ENCODE peak calls at places on chromosomes 5 and 9, in four cellular contexts. S is GM12878, G is K562, C is H1. F is an unnamed sample.

GRCh38 chr9:124101593-124101992 is 90.0 kb downstream of the LHX2 start:
- DNase-seq in C (no peak), S (no peak), G (no peak), F (no peak)

GRCh38 chr5:102540251-102540812 is 41.5 kb upstream of the SLCO6A1 start:
- DNase-seq in C (no peak), G (no peak), S (no peak), F (no peak)

GRCh38 chr5:83572271-83572670 is 100.7 kb downstream of the VCAN start:
- DNase-seq in C (no peak), G (no peak), S (no peak), F (no peak)

GRCh38 chr5:137594717-137595116 is 95.6 kb upstream of the SPOCK1 start:
- DNase-seq in G (no peak), S (no peak), C (no peak), F (no peak)

GRCh38 chr5:142053434-142054253 is 40.8 kb upstream of the GNPDA1 start:
- DNase-seq in C (no peak), S (no peak), G (peak), F (peak)

GRCh38 chr5:100444961-100445360 is 90.2 kb upstream of the FAM174A start:
- DNase-seq in C (no peak), G (no peak), S (no peak), F (no peak)

GRCh38 chr5:145936401-145937131 is at the start of gene SH3RF2:
- DNase-seq in G (peak), C (peak), S (no peak), F (peak)

GRCh38 chr9:6680797-6681146 is 35.2 kb upstream of the GLDC start:
- DNase-seq in G (peak), C (no peak), S (no peak), F (no peak)

GRCh38 chr9:12921621-12922020 is 146.8 kb downstream of the LURAP1L start:
- DNase-seq in S (no peak), C (no peak), G (no peak), F (no peak)

GRCh38 chr9:2856400-2856799 is 12.5 kb upstream of the PUM3 start:
- DNase-seq in C (no peak), G (no peak), S (no peak), F (no peak)

GRCh38 chr5:126070481-126070880 is 352.7 kb upstream of the GRAMD2B start:
- DNase-seq in C (no peak), S (no peak), G (no peak), F (no peak)

GRCh38 chr9:76751011-76751410 is 13.2 kb upstream of the PCA3 start:
- DNase-seq in S (no peak), C (no peak), G (no peak), F (no peak)

GRCh38 chr5:87368601-87369000 is 44.1 kb downstream of the CCNH start:
- DNase-seq in G (no peak), C (no peak), S (no peak), F (no peak)

GRCh38 chr9:69324549-69325401 is at the start of gene ENTREP1:
- DNase-seq in C (peak), S (no peak), G (no peak), F (peak)

GRCh38 chr9:125659954-125660353 is 47.1 kb downstream of the MAPKAP1 start:
- DNase-seq in C (no peak), S (no peak), G (no peak), F (no peak)

GRCh38 chr5:167261309-167262100 is 1029.9 kb upstream of the WWC1 start:
- DNase-seq in S (no peak), G (no peak), C (no peak), F (no peak)

GRCh38 chr5:78824826-78825225 is 160.3 kb downstream of the ARSB start:
- DNase-seq in S (no peak), C (no peak), G (no peak), F (no peak)

GRCh38 chr9:113594484-113595299 is 131.2 kb downstream of the RGS3 start:
- DNase-seq in G (no peak), C (no peak), S (no peak), F (no peak)

GRCh38 chr5:98770158-98770910 is 3.1 kb upstream of the RGMB start:
- DNase-seq in G (no peak), C (no peak), S (no peak), F (no peak)

GRCh38 chr5:57488308-57488955 is 5.8 kb upstream of the ACTBL2 start:
- DNase-seq in C (no peak), G (peak), S (no peak), F (no peak)

GRCh38 chr9:94869415-94869838 is 142.9 kb downstream of the AOPEP start:
- DNase-seq in G (no peak), S (no peak), C (peak), F (no peak)

GRCh38 chr5:82799346-82800077 is 277.7 kb downstream of the TMEM167A start:
- DNase-seq in S (no peak), G (no peak), C (no peak), F (no peak)

GRCh38 chr9:109381011-109381729 is 60.3 kb upstream of the EPB41L4B start:
- DNase-seq in G (no peak), S (no peak), C (no peak), F (no peak)

GRCh38 chr9:95023217-95024003 is 294.1 kb downstream of the FANCC start:
- DNase-seq in C (no peak), G (no peak), S (no peak), F (peak)

DNA sequence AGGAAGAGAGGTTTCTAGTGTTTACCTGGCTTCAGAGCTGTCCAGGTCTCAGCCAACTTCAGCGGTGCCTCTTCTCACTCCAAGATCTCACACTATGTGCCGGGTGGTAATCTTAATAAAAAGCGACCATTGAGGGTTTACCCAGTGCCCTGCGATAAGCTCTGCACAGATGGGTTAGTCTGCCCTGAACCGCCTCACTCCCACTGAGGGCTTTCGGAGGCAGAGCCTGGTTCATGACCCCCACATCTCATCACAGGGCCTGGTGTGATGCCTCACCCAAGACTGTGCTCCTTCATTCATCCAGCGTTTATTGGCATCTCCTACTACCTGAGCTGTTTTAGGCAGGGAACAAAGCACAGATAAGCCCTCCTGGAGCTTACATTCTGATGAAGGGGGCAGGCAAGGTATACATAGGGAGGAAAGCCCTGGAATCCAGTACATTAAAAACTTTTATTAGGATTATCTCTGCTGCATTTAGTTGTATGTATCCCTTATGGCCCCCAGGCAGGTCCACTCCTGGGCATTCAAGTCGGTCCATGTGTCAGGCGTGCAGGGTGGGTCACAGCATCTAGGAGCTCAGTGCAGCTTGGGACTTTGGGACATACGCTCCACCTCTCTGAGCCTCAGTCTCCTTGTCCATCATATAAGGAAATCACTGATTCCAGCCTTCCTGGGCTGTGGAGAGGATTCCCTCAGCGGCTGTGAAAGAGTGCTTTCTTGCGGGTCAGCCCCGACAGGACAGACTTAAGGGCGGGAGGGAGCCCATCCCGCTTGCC is 613 bp upstream of the COL15A1 start:
- DNase-seq in S (no peak), G (no peak), C (no peak), F (no peak)
- TF ChIP-seq EZH2 in S (no peak), G (no peak), C (no peak), F (no peak)

DNA sequence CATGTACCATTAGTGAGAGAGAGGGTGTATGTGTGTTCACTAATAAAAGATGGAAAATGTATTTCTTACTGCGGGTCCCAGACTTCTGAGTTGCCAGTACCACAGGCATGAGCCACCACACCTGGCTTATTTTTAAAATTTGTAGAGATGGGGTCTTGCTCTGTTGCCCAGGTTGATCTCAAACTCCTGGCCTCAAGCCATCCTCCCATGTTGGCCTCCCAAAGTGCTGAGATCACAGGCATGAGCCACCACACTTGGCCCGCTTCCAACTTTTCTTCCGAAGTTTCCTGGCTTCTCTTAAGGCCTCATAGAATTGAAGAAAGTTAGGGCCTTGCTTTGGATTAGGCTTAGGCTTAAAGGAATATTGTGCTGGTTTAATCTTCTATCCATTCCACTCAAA is 40.4 kb upstream of the F2RL2 start:
- DNase-seq in C (no peak), S (no peak), G (peak), F (no peak)
- TF ChIP-seq EGR1 in C (no peak), S (no peak), G (no peak), F (no peak)

GRCh38 chr9:105044458-105044857 is 116.5 kb upstream of the ABCA1 start:
- DNase-seq in S (no peak), G (no peak), C (no peak), F (no peak)
- TF ChIP-seq EZH2 in S (no peak), G (no peak), C (no peak), F (no peak)

DNA sequence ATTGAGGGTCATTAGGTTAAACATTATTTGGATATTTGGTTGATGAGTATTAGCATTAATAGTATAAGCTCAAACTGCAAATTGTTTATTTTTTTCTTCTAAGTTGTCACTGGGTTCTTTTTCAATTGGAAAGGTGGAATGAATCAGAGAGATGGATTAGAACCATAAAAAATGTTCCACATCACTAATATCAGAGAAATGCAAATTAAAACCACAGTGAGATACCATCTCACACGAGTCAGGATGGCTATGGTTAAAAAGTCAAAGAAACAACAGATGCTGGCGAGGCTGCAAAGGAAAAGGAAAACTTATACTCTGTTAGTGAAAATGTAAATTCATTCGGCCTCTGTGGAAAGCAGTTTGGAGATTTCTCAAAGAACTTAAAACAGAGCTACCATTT is 122.8 kb downstream of the CCDC192 start:
- DNase-seq in G (no peak), C (no peak), S (no peak), F (no peak)
- TF ChIP-seq EGR1 in G (no peak), C (no peak), S (no peak), F (no peak)

GRCh38 chr5:135478938-135479337 is 26.8 kb upstream of the TIFAB start:
- DNase-seq in C (no peak), S (no peak), G (no peak), F (no peak)

GRCh38 chr5:135481387-135481786 is 29.2 kb upstream of the TIFAB start:
- DNase-seq in S (no peak), G (peak), C (no peak), F (no peak)

GRCh38 chr5:135473956-135474670 is 22.0 kb upstream of the TIFAB start:
- DNase-seq in C (no peak), G (no peak), S (no peak), F (no peak)

GRCh38 chr5:135476615-135477493 is 24.7 kb upstream of the TIFAB start:
- DNase-seq in G (peak), S (no peak), C (no peak), F (no peak)

GRCh38 chr5:135477594-135477993 is 25.4 kb upstream of the TIFAB start:
- DNase-seq in C (no peak), S (no peak), G (no peak), F (no peak)
- TF ChIP-seq EZH2 in C (no peak), S (no peak), G (no peak), F (no peak)

GRCh38 chr9:89885156-89885555 is 280.3 kb downstream of the GADD45G start:
- DNase-seq in S (no peak), C (peak), G (no peak), F (no peak)
- TF ChIP-seq EGR1 in S (no peak), C (no peak), G (no peak), F (no peak)